ENCODE peak calls at places on chromosomes 6 and 20, in seven cellular contexts. One of them, this sample, is unnamed.
A peak's percentile ranks its signal among the peaks of the same experiment; 100 is the strongest.

GRCh38 chr6:12749531-12750379 is 33.2 kb downstream of the PHACTR1 start:
- DNase-seq in stimulated activated naive CD8-positive, alpha-beta T cell treated with anti-CD3 and anti-CD28 coated beads, Interleukin-15, Interleukin-2, amounts not matched to agents 100 U/mL and 50 U/mL, for 24 hours: no peak
- DNase-seq in activated naive CD4-positive, alpha-beta T cell treated with anti-CD3 and anti-CD28 coated beads, Interleukin-2, amount 10 ng/mL, durations not matched to agents 7 days and 5 days: no peak
- DNase-seq in sciatic nerve: no peak
- DNase-seq in T47D: no peak
- DNase-seq in HFFc6: no peak
- DNase-seq in A172: no peak
- DNase-seq in this sample: no peak

GRCh38 chr20:1702288-1702687 is 44.7 kb upstream of the SIRPG start:
- DNase-seq in stimulated activated naive CD8-positive, alpha-beta T cell treated with anti-CD3 and anti-CD28 coated beads, Interleukin-15, Interleukin-2, amounts not matched to agents 100 U/mL and 50 U/mL, for 24 hours: no peak
- DNase-seq in activated naive CD4-positive, alpha-beta T cell treated with anti-CD3 and anti-CD28 coated beads, Interleukin-2, amount 10 ng/mL, durations not matched to agents 7 days and 5 days: no peak
- DNase-seq in sciatic nerve: no peak
- DNase-seq in T47D: no peak
- DNase-seq in HFFc6: no peak
- DNase-seq in A172: no peak
- DNase-seq in this sample: no peak

GRCh38 chr20:49885558-49886332 is 29.6 kb downstream of the SPATA2 start:
- DNase-seq in stimulated activated naive CD8-positive, alpha-beta T cell treated with anti-CD3 and anti-CD28 coated beads, Interleukin-15, Interleukin-2, amounts not matched to agents 100 U/mL and 50 U/mL, for 24 hours: no peak
- DNase-seq in activated naive CD4-positive, alpha-beta T cell treated with anti-CD3 and anti-CD28 coated beads, Interleukin-2, amount 10 ng/mL, durations not matched to agents 7 days and 5 days: no peak
- DNase-seq in sciatic nerve: no peak
- DNase-seq in T47D: no peak
- DNase-seq in HFFc6: no peak
- DNase-seq in A172: no peak
- DNase-seq in this sample: no peak

GRCh38 chr6:137661601-137662000 is 167.4 kb upstream of the OLIG3 start:
- DNase-seq in stimulated activated naive CD8-positive, alpha-beta T cell treated with anti-CD3 and anti-CD28 coated beads, Interleukin-15, Interleukin-2, amounts not matched to agents 100 U/mL and 50 U/mL, for 24 hours: peak; percentile 55
- DNase-seq in activated naive CD4-positive, alpha-beta T cell treated with anti-CD3 and anti-CD28 coated beads, Interleukin-2, amount 10 ng/mL, durations not matched to agents 7 days and 5 days: peak; percentile 57
- DNase-seq in sciatic nerve: no peak
- DNase-seq in T47D: no peak
- DNase-seq in HFFc6: no peak
- DNase-seq in A172: peak; percentile 22
- DNase-seq in this sample: no peak

GRCh38 chr6:123784330-123784729 is 19.3 kb upstream of the NKAIN2 start:
- DNase-seq in stimulated activated naive CD8-positive, alpha-beta T cell treated with anti-CD3 and anti-CD28 coated beads, Interleukin-15, Interleukin-2, amounts not matched to agents 100 U/mL and 50 U/mL, for 24 hours: no peak
- DNase-seq in activated naive CD4-positive, alpha-beta T cell treated with anti-CD3 and anti-CD28 coated beads, Interleukin-2, amount 10 ng/mL, durations not matched to agents 7 days and 5 days: no peak
- DNase-seq in sciatic nerve: no peak
- DNase-seq in T47D: no peak
- DNase-seq in HFFc6: no peak
- DNase-seq in A172: no peak
- DNase-seq in this sample: no peak

GRCh38 chr20:23412026-23412425 is 9.3 kb downstream of the NAPB start:
- DNase-seq in stimulated activated naive CD8-positive, alpha-beta T cell treated with anti-CD3 and anti-CD28 coated beads, Interleukin-15, Interleukin-2, amounts not matched to agents 100 U/mL and 50 U/mL, for 24 hours: no peak
- DNase-seq in activated naive CD4-positive, alpha-beta T cell treated with anti-CD3 and anti-CD28 coated beads, Interleukin-2, amount 10 ng/mL, durations not matched to agents 7 days and 5 days: no peak
- DNase-seq in sciatic nerve: no peak
- DNase-seq in T47D: no peak
- DNase-seq in HFFc6: no peak
- DNase-seq in A172: no peak
- DNase-seq in this sample: no peak

GRCh38 chr6:169777896-169778295 is 26.5 kb downstream of the ERMARD start:
- DNase-seq in stimulated activated naive CD8-positive, alpha-beta T cell treated with anti-CD3 and anti-CD28 coated beads, Interleukin-15, Interleukin-2, amounts not matched to agents 100 U/mL and 50 U/mL, for 24 hours: no peak
- DNase-seq in activated naive CD4-positive, alpha-beta T cell treated with anti-CD3 and anti-CD28 coated beads, Interleukin-2, amount 10 ng/mL, durations not matched to agents 7 days and 5 days: no peak
- DNase-seq in sciatic nerve: no peak
- DNase-seq in T47D: no peak
- DNase-seq in HFFc6: no peak
- DNase-seq in A172: no peak
- DNase-seq in this sample: no peak

GRCh38 chr6:106080106-106081095 is 5.7 kb upstream of the PRDM1 start:
- DNase-seq in stimulated activated naive CD8-positive, alpha-beta T cell treated with anti-CD3 and anti-CD28 coated beads, Interleukin-15, Interleukin-2, amounts not matched to agents 100 U/mL and 50 U/mL, for 24 hours: no peak
- DNase-seq in activated naive CD4-positive, alpha-beta T cell treated with anti-CD3 and anti-CD28 coated beads, Interleukin-2, amount 10 ng/mL, durations not matched to agents 7 days and 5 days: no peak
- DNase-seq in sciatic nerve: no peak
- DNase-seq in T47D: no peak
- DNase-seq in HFFc6: no peak
- DNase-seq in A172: no peak
- DNase-seq in this sample: no peak

GRCh38 chr6:143223895-143224294 is 163.2 kb downstream of the AIG1 start:
- DNase-seq in stimulated activated naive CD8-positive, alpha-beta T cell treated with anti-CD3 and anti-CD28 coated beads, Interleukin-15, Interleukin-2, amounts not matched to agents 100 U/mL and 50 U/mL, for 24 hours: no peak
- DNase-seq in activated naive CD4-positive, alpha-beta T cell treated with anti-CD3 and anti-CD28 coated beads, Interleukin-2, amount 10 ng/mL, durations not matched to agents 7 days and 5 days: no peak
- DNase-seq in sciatic nerve: no peak
- DNase-seq in T47D: no peak
- DNase-seq in HFFc6: no peak
- DNase-seq in A172: no peak
- DNase-seq in this sample: no peak

GRCh38 chr20:17992224-17992637 is 23.4 kb downstream of the MGME1 start:
- DNase-seq in stimulated activated naive CD8-positive, alpha-beta T cell treated with anti-CD3 and anti-CD28 coated beads, Interleukin-15, Interleukin-2, amounts not matched to agents 100 U/mL and 50 U/mL, for 24 hours: peak; percentile 39
- DNase-seq in activated naive CD4-positive, alpha-beta T cell treated with anti-CD3 and anti-CD28 coated beads, Interleukin-2, amount 10 ng/mL, durations not matched to agents 7 days and 5 days: peak; percentile 28
- DNase-seq in sciatic nerve: no peak
- DNase-seq in T47D: no peak
- DNase-seq in HFFc6: no peak
- DNase-seq in A172: no peak
- DNase-seq in this sample: no peak

GRCh38 chr6:78925317-78925716 is 58.0 kb downstream of the IRAK1BP1 start:
- DNase-seq in stimulated activated naive CD8-positive, alpha-beta T cell treated with anti-CD3 and anti-CD28 coated beads, Interleukin-15, Interleukin-2, amounts not matched to agents 100 U/mL and 50 U/mL, for 24 hours: no peak
- DNase-seq in activated naive CD4-positive, alpha-beta T cell treated with anti-CD3 and anti-CD28 coated beads, Interleukin-2, amount 10 ng/mL, durations not matched to agents 7 days and 5 days: no peak
- DNase-seq in sciatic nerve: no peak
- DNase-seq in T47D: no peak
- DNase-seq in HFFc6: no peak
- DNase-seq in A172: no peak
- DNase-seq in this sample: no peak

GRCh38 chr20:45940469-45940868 is 6.0 kb downstream of the PCIF1 start:
- DNase-seq in stimulated activated naive CD8-positive, alpha-beta T cell treated with anti-CD3 and anti-CD28 coated beads, Interleukin-15, Interleukin-2, amounts not matched to agents 100 U/mL and 50 U/mL, for 24 hours: no peak
- DNase-seq in activated naive CD4-positive, alpha-beta T cell treated with anti-CD3 and anti-CD28 coated beads, Interleukin-2, amount 10 ng/mL, durations not matched to agents 7 days and 5 days: no peak
- DNase-seq in sciatic nerve: no peak
- DNase-seq in T47D: no peak
- DNase-seq in HFFc6: no peak
- DNase-seq in A172: no peak
- DNase-seq in this sample: no peak

GRCh38 chr6:167559675-167560479 is 235.0 kb downstream of the TTLL2 start:
- DNase-seq in stimulated activated naive CD8-positive, alpha-beta T cell treated with anti-CD3 and anti-CD28 coated beads, Interleukin-15, Interleukin-2, amounts not matched to agents 100 U/mL and 50 U/mL, for 24 hours: no peak
- DNase-seq in activated naive CD4-positive, alpha-beta T cell treated with anti-CD3 and anti-CD28 coated beads, Interleukin-2, amount 10 ng/mL, durations not matched to agents 7 days and 5 days: no peak
- DNase-seq in sciatic nerve: peak; percentile 43
- DNase-seq in T47D: no peak
- DNase-seq in HFFc6: no peak
- DNase-seq in A172: no peak
- DNase-seq in this sample: no peak

GRCh38 chr6:46760925-46761324 is 14.2 kb downstream of the ANKRD66 start:
- DNase-seq in stimulated activated naive CD8-positive, alpha-beta T cell treated with anti-CD3 and anti-CD28 coated beads, Interleukin-15, Interleukin-2, amounts not matched to agents 100 U/mL and 50 U/mL, for 24 hours: no peak
- DNase-seq in activated naive CD4-positive, alpha-beta T cell treated with anti-CD3 and anti-CD28 coated beads, Interleukin-2, amount 10 ng/mL, durations not matched to agents 7 days and 5 days: no peak
- DNase-seq in sciatic nerve: no peak
- DNase-seq in T47D: no peak
- DNase-seq in HFFc6: no peak
- DNase-seq in A172: no peak
- DNase-seq in this sample: no peak

GRCh38 chr20:43186312-43186711 is 3.4 kb downstream of the PTPRT start:
- DNase-seq in stimulated activated naive CD8-positive, alpha-beta T cell treated with anti-CD3 and anti-CD28 coated beads, Interleukin-15, Interleukin-2, amounts not matched to agents 100 U/mL and 50 U/mL, for 24 hours: no peak
- DNase-seq in activated naive CD4-positive, alpha-beta T cell treated with anti-CD3 and anti-CD28 coated beads, Interleukin-2, amount 10 ng/mL, durations not matched to agents 7 days and 5 days: no peak
- DNase-seq in sciatic nerve: no peak
- DNase-seq in T47D: no peak
- DNase-seq in HFFc6: no peak
- DNase-seq in A172: no peak
- DNase-seq in this sample: no peak

GRCh38 chr6:138297761-138298298 is 79.5 kb upstream of the PBOV1 start:
- DNase-seq in stimulated activated naive CD8-positive, alpha-beta T cell treated with anti-CD3 and anti-CD28 coated beads, Interleukin-15, Interleukin-2, amounts not matched to agents 100 U/mL and 50 U/mL, for 24 hours: no peak
- DNase-seq in activated naive CD4-positive, alpha-beta T cell treated with anti-CD3 and anti-CD28 coated beads, Interleukin-2, amount 10 ng/mL, durations not matched to agents 7 days and 5 days: no peak
- DNase-seq in sciatic nerve: no peak
- DNase-seq in T47D: no peak
- DNase-seq in HFFc6: peak; percentile 34
- DNase-seq in A172: no peak
- DNase-seq in this sample: no peak

GRCh38 chr6:36139431-36139830 is 9.1 kb downstream of the MAPK13 start:
- DNase-seq in stimulated activated naive CD8-positive, alpha-beta T cell treated with anti-CD3 and anti-CD28 coated beads, Interleukin-15, Interleukin-2, amounts not matched to agents 100 U/mL and 50 U/mL, for 24 hours: no peak
- DNase-seq in activated naive CD4-positive, alpha-beta T cell treated with anti-CD3 and anti-CD28 coated beads, Interleukin-2, amount 10 ng/mL, durations not matched to agents 7 days and 5 days: peak; percentile 36
- DNase-seq in sciatic nerve: no peak
- DNase-seq in T47D: no peak
- DNase-seq in HFFc6: no peak
- DNase-seq in A172: no peak
- DNase-seq in this sample: no peak

GRCh38 chr20:24950836-24951525 is 1.9 kb downstream of the CST7 start:
- DNase-seq in stimulated activated naive CD8-positive, alpha-beta T cell treated with anti-CD3 and anti-CD28 coated beads, Interleukin-15, Interleukin-2, amounts not matched to agents 100 U/mL and 50 U/mL, for 24 hours: no peak
- DNase-seq in activated naive CD4-positive, alpha-beta T cell treated with anti-CD3 and anti-CD28 coated beads, Interleukin-2, amount 10 ng/mL, durations not matched to agents 7 days and 5 days: no peak
- DNase-seq in sciatic nerve: peak; percentile 39
- DNase-seq in T47D: no peak
- DNase-seq in HFFc6: no peak
- DNase-seq in A172: no peak
- DNase-seq in this sample: no peak

GRCh38 chr6:25395731-25396130 is 116.6 kb downstream of the CARMIL1 start:
- DNase-seq in stimulated activated naive CD8-positive, alpha-beta T cell treated with anti-CD3 and anti-CD28 coated beads, Interleukin-15, Interleukin-2, amounts not matched to agents 100 U/mL and 50 U/mL, for 24 hours: no peak
- DNase-seq in activated naive CD4-positive, alpha-beta T cell treated with anti-CD3 and anti-CD28 coated beads, Interleukin-2, amount 10 ng/mL, durations not matched to agents 7 days and 5 days: no peak
- DNase-seq in sciatic nerve: no peak
- DNase-seq in T47D: no peak
- DNase-seq in HFFc6: no peak
- DNase-seq in A172: no peak
- DNase-seq in this sample: no peak

GRCh38 chr20:41357424-41358163 is 9.0 kb downstream of the EMILIN3 start:
- DNase-seq in stimulated activated naive CD8-positive, alpha-beta T cell treated with anti-CD3 and anti-CD28 coated beads, Interleukin-15, Interleukin-2, amounts not matched to agents 100 U/mL and 50 U/mL, for 24 hours: no peak
- DNase-seq in activated naive CD4-positive, alpha-beta T cell treated with anti-CD3 and anti-CD28 coated beads, Interleukin-2, amount 10 ng/mL, durations not matched to agents 7 days and 5 days: no peak
- DNase-seq in sciatic nerve: no peak
- DNase-seq in T47D: no peak
- DNase-seq in HFFc6: no peak
- DNase-seq in A172: no peak
- DNase-seq in this sample: no peak

GRCh38 chr20:18428490-18429173 is 38.2 kb downstream of the DZANK1 start:
- DNase-seq in stimulated activated naive CD8-positive, alpha-beta T cell treated with anti-CD3 and anti-CD28 coated beads, Interleukin-15, Interleukin-2, amounts not matched to agents 100 U/mL and 50 U/mL, for 24 hours: no peak
- DNase-seq in activated naive CD4-positive, alpha-beta T cell treated with anti-CD3 and anti-CD28 coated beads, Interleukin-2, amount 10 ng/mL, durations not matched to agents 7 days and 5 days: no peak
- DNase-seq in sciatic nerve: peak; percentile 68
- DNase-seq in T47D: no peak
- DNase-seq in HFFc6: no peak
- DNase-seq in A172: no peak
- DNase-seq in this sample: no peak

GRCh38 chr6:84052204-84052882 is 18.8 kb downstream of the MRAP2 start:
- DNase-seq in stimulated activated naive CD8-positive, alpha-beta T cell treated with anti-CD3 and anti-CD28 coated beads, Interleukin-15, Interleukin-2, amounts not matched to agents 100 U/mL and 50 U/mL, for 24 hours: no peak
- DNase-seq in activated naive CD4-positive, alpha-beta T cell treated with anti-CD3 and anti-CD28 coated beads, Interleukin-2, amount 10 ng/mL, durations not matched to agents 7 days and 5 days: no peak
- DNase-seq in sciatic nerve: peak; percentile 84
- DNase-seq in T47D: peak; percentile 20
- DNase-seq in HFFc6: peak; percentile 24
- DNase-seq in A172: peak; percentile 25
- DNase-seq in this sample: peak; percentile 11

GRCh38 chr6:134421496-134421895 is 103.6 kb upstream of the SGK1 start:
- DNase-seq in stimulated activated naive CD8-positive, alpha-beta T cell treated with anti-CD3 and anti-CD28 coated beads, Interleukin-15, Interleukin-2, amounts not matched to agents 100 U/mL and 50 U/mL, for 24 hours: no peak
- DNase-seq in activated naive CD4-positive, alpha-beta T cell treated with anti-CD3 and anti-CD28 coated beads, Interleukin-2, amount 10 ng/mL, durations not matched to agents 7 days and 5 days: no peak
- DNase-seq in sciatic nerve: no peak
- DNase-seq in T47D: no peak
- DNase-seq in HFFc6: peak; percentile 48
- DNase-seq in A172: peak; percentile 41
- DNase-seq in this sample: no peak

GRCh38 chr6:93721386-93722048 is 302.2 kb upstream of the EPHA7 start:
- DNase-seq in stimulated activated naive CD8-positive, alpha-beta T cell treated with anti-CD3 and anti-CD28 coated beads, Interleukin-15, Interleukin-2, amounts not matched to agents 100 U/mL and 50 U/mL, for 24 hours: no peak
- DNase-seq in activated naive CD4-positive, alpha-beta T cell treated with anti-CD3 and anti-CD28 coated beads, Interleukin-2, amount 10 ng/mL, durations not matched to agents 7 days and 5 days: no peak
- DNase-seq in sciatic nerve: no peak
- DNase-seq in T47D: peak; percentile 2
- DNase-seq in HFFc6: no peak
- DNase-seq in A172: peak; percentile 46
- DNase-seq in this sample: peak; percentile 4

GRCh38 chr6:149534742-149535141 is 11.1 kb downstream of the PPIL4 start:
- DNase-seq in stimulated activated naive CD8-positive, alpha-beta T cell treated with anti-CD3 and anti-CD28 coated beads, Interleukin-15, Interleukin-2, amounts not matched to agents 100 U/mL and 50 U/mL, for 24 hours: no peak
- DNase-seq in activated naive CD4-positive, alpha-beta T cell treated with anti-CD3 and anti-CD28 coated beads, Interleukin-2, amount 10 ng/mL, durations not matched to agents 7 days and 5 days: no peak
- DNase-seq in sciatic nerve: no peak
- DNase-seq in T47D: no peak
- DNase-seq in HFFc6: no peak
- DNase-seq in A172: no peak
- DNase-seq in this sample: no peak

GRCh38 chr6:11197175-11197535 is 35.3 kb downstream of the NEDD9 start:
- DNase-seq in stimulated activated naive CD8-positive, alpha-beta T cell treated with anti-CD3 and anti-CD28 coated beads, Interleukin-15, Interleukin-2, amounts not matched to agents 100 U/mL and 50 U/mL, for 24 hours: no peak
- DNase-seq in activated naive CD4-positive, alpha-beta T cell treated with anti-CD3 and anti-CD28 coated beads, Interleukin-2, amount 10 ng/mL, durations not matched to agents 7 days and 5 days: no peak
- DNase-seq in sciatic nerve: no peak
- DNase-seq in T47D: no peak
- DNase-seq in HFFc6: peak; percentile 75
- DNase-seq in A172: peak; percentile 66
- DNase-seq in this sample: no peak

GRCh38 chr6:14660767-14661166 is 543.2 kb downstream of the CD83 start:
- DNase-seq in stimulated activated naive CD8-positive, alpha-beta T cell treated with anti-CD3 and anti-CD28 coated beads, Interleukin-15, Interleukin-2, amounts not matched to agents 100 U/mL and 50 U/mL, for 24 hours: no peak
- DNase-seq in activated naive CD4-positive, alpha-beta T cell treated with anti-CD3 and anti-CD28 coated beads, Interleukin-2, amount 10 ng/mL, durations not matched to agents 7 days and 5 days: no peak
- DNase-seq in sciatic nerve: no peak
- DNase-seq in T47D: no peak
- DNase-seq in HFFc6: no peak
- DNase-seq in A172: no peak
- DNase-seq in this sample: no peak

GRCh38 chr20:7411075-7411474 is 529.2 kb downstream of the HAO1 start:
- DNase-seq in stimulated activated naive CD8-positive, alpha-beta T cell treated with anti-CD3 and anti-CD28 coated beads, Interleukin-15, Interleukin-2, amounts not matched to agents 100 U/mL and 50 U/mL, for 24 hours: no peak
- DNase-seq in activated naive CD4-positive, alpha-beta T cell treated with anti-CD3 and anti-CD28 coated beads, Interleukin-2, amount 10 ng/mL, durations not matched to agents 7 days and 5 days: no peak
- DNase-seq in sciatic nerve: no peak
- DNase-seq in T47D: no peak
- DNase-seq in HFFc6: no peak
- DNase-seq in A172: no peak
- DNase-seq in this sample: no peak

GRCh38 chr20:21583486-21584168 is 69.8 kb upstream of the NKX2-2 start:
- DNase-seq in stimulated activated naive CD8-positive, alpha-beta T cell treated with anti-CD3 and anti-CD28 coated beads, Interleukin-15, Interleukin-2, amounts not matched to agents 100 U/mL and 50 U/mL, for 24 hours: no peak
- DNase-seq in activated naive CD4-positive, alpha-beta T cell treated with anti-CD3 and anti-CD28 coated beads, Interleukin-2, amount 10 ng/mL, durations not matched to agents 7 days and 5 days: no peak
- DNase-seq in sciatic nerve: no peak
- DNase-seq in T47D: no peak
- DNase-seq in HFFc6: no peak
- DNase-seq in A172: no peak
- DNase-seq in this sample: no peak

GRCh38 chr6:113102761-113103160 is 754.4 kb upstream of the MARCKS start:
- DNase-seq in stimulated activated naive CD8-positive, alpha-beta T cell treated with anti-CD3 and anti-CD28 coated beads, Interleukin-15, Interleukin-2, amounts not matched to agents 100 U/mL and 50 U/mL, for 24 hours: no peak
- DNase-seq in activated naive CD4-positive, alpha-beta T cell treated with anti-CD3 and anti-CD28 coated beads, Interleukin-2, amount 10 ng/mL, durations not matched to agents 7 days and 5 days: no peak
- DNase-seq in sciatic nerve: no peak
- DNase-seq in T47D: no peak
- DNase-seq in HFFc6: peak; percentile 11
- DNase-seq in A172: peak; percentile 60
- DNase-seq in this sample: no peak

GRCh38 chr6:34149831-34150400 is 4.0 kb upstream of the GRM4 start:
- DNase-seq in stimulated activated naive CD8-positive, alpha-beta T cell treated with anti-CD3 and anti-CD28 coated beads, Interleukin-15, Interleukin-2, amounts not matched to agents 100 U/mL and 50 U/mL, for 24 hours: no peak
- DNase-seq in activated naive CD4-positive, alpha-beta T cell treated with anti-CD3 and anti-CD28 coated beads, Interleukin-2, amount 10 ng/mL, durations not matched to agents 7 days and 5 days: peak; percentile 13
- DNase-seq in sciatic nerve: peak; percentile 21
- DNase-seq in T47D: no peak
- DNase-seq in HFFc6: no peak
- DNase-seq in A172: no peak
- DNase-seq in this sample: no peak

GRCh38 chr6:131787955-131788712 is 19.7 kb upstream of the ENPP1 start:
- DNase-seq in stimulated activated naive CD8-positive, alpha-beta T cell treated with anti-CD3 and anti-CD28 coated beads, Interleukin-15, Interleukin-2, amounts not matched to agents 100 U/mL and 50 U/mL, for 24 hours: no peak
- DNase-seq in activated naive CD4-positive, alpha-beta T cell treated with anti-CD3 and anti-CD28 coated beads, Interleukin-2, amount 10 ng/mL, durations not matched to agents 7 days and 5 days: no peak
- DNase-seq in sciatic nerve: no peak
- DNase-seq in T47D: no peak
- DNase-seq in HFFc6: peak; percentile 66
- DNase-seq in A172: no peak
- DNase-seq in this sample: no peak

GRCh38 chr6:89928604-89929003 is 34.3 kb downstream of the GJA10 start:
- DNase-seq in stimulated activated naive CD8-positive, alpha-beta T cell treated with anti-CD3 and anti-CD28 coated beads, Interleukin-15, Interleukin-2, amounts not matched to agents 100 U/mL and 50 U/mL, for 24 hours: no peak
- DNase-seq in activated naive CD4-positive, alpha-beta T cell treated with anti-CD3 and anti-CD28 coated beads, Interleukin-2, amount 10 ng/mL, durations not matched to agents 7 days and 5 days: no peak
- DNase-seq in sciatic nerve: no peak
- DNase-seq in T47D: no peak
- DNase-seq in HFFc6: peak; percentile 27
- DNase-seq in A172: peak; percentile 41
- DNase-seq in this sample: no peak

GRCh38 chr6:55734256-55734655 is 141.1 kb downstream of the BMP5 start:
- DNase-seq in stimulated activated naive CD8-positive, alpha-beta T cell treated with anti-CD3 and anti-CD28 coated beads, Interleukin-15, Interleukin-2, amounts not matched to agents 100 U/mL and 50 U/mL, for 24 hours: no peak
- DNase-seq in activated naive CD4-positive, alpha-beta T cell treated with anti-CD3 and anti-CD28 coated beads, Interleukin-2, amount 10 ng/mL, durations not matched to agents 7 days and 5 days: no peak
- DNase-seq in sciatic nerve: no peak
- DNase-seq in T47D: peak; percentile 3
- DNase-seq in HFFc6: no peak
- DNase-seq in A172: no peak
- DNase-seq in this sample: no peak

GRCh38 chr6:116326392-116326717 is 44.4 kb upstream of the DSE start:
- DNase-seq in stimulated activated naive CD8-positive, alpha-beta T cell treated with anti-CD3 and anti-CD28 coated beads, Interleukin-15, Interleukin-2, amounts not matched to agents 100 U/mL and 50 U/mL, for 24 hours: no peak
- DNase-seq in activated naive CD4-positive, alpha-beta T cell treated with anti-CD3 and anti-CD28 coated beads, Interleukin-2, amount 10 ng/mL, durations not matched to agents 7 days and 5 days: no peak
- DNase-seq in sciatic nerve: no peak
- DNase-seq in T47D: no peak
- DNase-seq in HFFc6: no peak
- DNase-seq in A172: no peak
- DNase-seq in this sample: no peak

GRCh38 chr6:82371799-82372508 is 8.3 kb downstream of the TPBG start:
- DNase-seq in stimulated activated naive CD8-positive, alpha-beta T cell treated with anti-CD3 and anti-CD28 coated beads, Interleukin-15, Interleukin-2, amounts not matched to agents 100 U/mL and 50 U/mL, for 24 hours: no peak
- DNase-seq in activated naive CD4-positive, alpha-beta T cell treated with anti-CD3 and anti-CD28 coated beads, Interleukin-2, amount 10 ng/mL, durations not matched to agents 7 days and 5 days: no peak
- DNase-seq in sciatic nerve: no peak
- DNase-seq in T47D: no peak
- DNase-seq in HFFc6: peak; percentile 33
- DNase-seq in A172: no peak
- DNase-seq in this sample: no peak

This sample was measured in prostate gland.